ENCODE peak calls at places on chromosomes 13 and 19, in six cellular contexts. One of them, this sample, is unnamed.
A peak's percentile ranks its signal among the peaks of the same experiment; 100 is the strongest.

GRCh38 chr19:2122251-2122650 is 25.5 kb downstream of the IZUMO4 start:
- DNase-seq in left cardiac atrium: no peak
- DNase-seq in endothelial cell: no peak
- DNase-seq in activated gamma-delta T cell treated with Interleukin-2 at 50 U/mL for 16 hours: no peak
- DNase-seq in retinal pigment epithelial cell: no peak
- DNase-seq in heart right ventricle: no peak
- DNase-seq in this sample: no peak

GRCh38 chr19:30403583-30403982 is 31.4 kb downstream of the ZNF536 start:
- DNase-seq in left cardiac atrium: no peak
- DNase-seq in endothelial cell: no peak
- DNase-seq in activated gamma-delta T cell treated with Interleukin-2 at 50 U/mL for 16 hours: no peak
- DNase-seq in retinal pigment epithelial cell: no peak
- DNase-seq in heart right ventricle: no peak
- DNase-seq in this sample: no peak

GRCh38 chr13:99961634-99962033 is 9.9 kb downstream of the ZIC5 start:
- DNase-seq in left cardiac atrium: no peak
- DNase-seq in endothelial cell: no peak
- DNase-seq in activated gamma-delta T cell treated with Interleukin-2 at 50 U/mL for 16 hours: no peak
- DNase-seq in retinal pigment epithelial cell: no peak
- DNase-seq in heart right ventricle: no peak
- DNase-seq in this sample: no peak

GRCh38 chr13:110546933-110547332 is 14.6 kb downstream of the RAB20 start:
- DNase-seq in left cardiac atrium: peak; percentile 93
- DNase-seq in endothelial cell: no peak
- DNase-seq in activated gamma-delta T cell treated with Interleukin-2 at 50 U/mL for 16 hours: no peak
- DNase-seq in retinal pigment epithelial cell: no peak
- DNase-seq in heart right ventricle: peak; percentile 78
- DNase-seq in this sample: peak; percentile 97

GRCh38 chr19:34049944-34050343 is 122.4 kb upstream of the LSM14A start:
- DNase-seq in left cardiac atrium: no peak
- DNase-seq in endothelial cell: no peak
- DNase-seq in activated gamma-delta T cell treated with Interleukin-2 at 50 U/mL for 16 hours: no peak
- DNase-seq in retinal pigment epithelial cell: no peak
- DNase-seq in heart right ventricle: no peak
- DNase-seq in this sample: no peak

GRCh38 chr13:112873851-112874750 is 94.9 kb upstream of the MCF2L start:
- DNase-seq in left cardiac atrium: peak; percentile 85
- DNase-seq in endothelial cell: peak; percentile 84
- DNase-seq in activated gamma-delta T cell treated with Interleukin-2 at 50 U/mL for 16 hours: peak; percentile 83
- DNase-seq in retinal pigment epithelial cell: no peak
- DNase-seq in heart right ventricle: peak; percentile 85
- DNase-seq in this sample: peak; percentile 81

GRCh38 chr19:10408511-10409291 is 5.4 kb upstream of the CDC37 start:
- DNase-seq in left cardiac atrium: no peak
- DNase-seq in endothelial cell: no peak
- DNase-seq in activated gamma-delta T cell treated with Interleukin-2 at 50 U/mL for 16 hours: peak; percentile 51
- DNase-seq in retinal pigment epithelial cell: no peak
- DNase-seq in heart right ventricle: no peak
- DNase-seq in this sample: no peak

GRCh38 chr19:1507763-1508506 is 4.9 kb downstream of the ADAMTSL5 start:
- DNase-seq in left cardiac atrium: peak; percentile 95
- DNase-seq in endothelial cell: peak; percentile 84
- DNase-seq in activated gamma-delta T cell treated with Interleukin-2 at 50 U/mL for 16 hours: peak; percentile 87
- DNase-seq in retinal pigment epithelial cell: peak; percentile 89
- DNase-seq in heart right ventricle: peak; percentile 88
- DNase-seq in this sample: peak; percentile 96

GRCh38 chr13:112215871-112216270 is 148.9 kb downstream of the SOX1 start:
- DNase-seq in left cardiac atrium: no peak
- DNase-seq in endothelial cell: no peak
- DNase-seq in activated gamma-delta T cell treated with Interleukin-2 at 50 U/mL for 16 hours: no peak
- DNase-seq in retinal pigment epithelial cell: no peak
- DNase-seq in heart right ventricle: no peak
- DNase-seq in this sample: no peak